ENCODE peak calls at places on chromosomes 12 and 14, in ten cellular contexts. One of them, this sample, is unnamed.

GRCh38 chr12:57416039-57416996 is 14.5 kb downstream of the R3HDM2 start:
- DNase-seq in CD8-positive, alpha-beta T cell: no peak
- DNase-seq in GM10248: no peak
- DNase-seq in SK-N-SH: no peak
- DNase-seq in fibroblast of villous mesenchyme: peak
- DNase-seq in A673: no peak
- DNase-seq in spleen: no peak
- DNase-seq in left ventricle myocardium inferior: no peak
- DNase-seq in choroid plexus epithelial cell: peak
- DNase-seq in sigmoid colon: no peak
- DNase-seq in this sample: no peak

GRCh38 chr12:66119870-66120241 is 10.7 kb downstream of the LLPH start:
- DNase-seq in spleen: no peak
- DNase-seq in sigmoid colon: no peak
- DNase-seq in SK-N-SH: no peak
- DNase-seq in left ventricle myocardium inferior: no peak
- DNase-seq in CD8-positive, alpha-beta T cell: no peak
- DNase-seq in fibroblast of villous mesenchyme: no peak
- DNase-seq in GM10248: no peak
- DNase-seq in A673: no peak
- DNase-seq in choroid plexus epithelial cell: no peak
- DNase-seq in this sample: no peak

GRCh38 chr12:89280833-89281533 is 71.3 kb downstream of the DUSP6 start:
- DNase-seq in SK-N-SH: no peak
- DNase-seq in fibroblast of villous mesenchyme: peak
- DNase-seq in left ventricle myocardium inferior: peak
- DNase-seq in GM10248: no peak
- DNase-seq in spleen: no peak
- DNase-seq in CD8-positive, alpha-beta T cell: no peak
- DNase-seq in choroid plexus epithelial cell: peak
- DNase-seq in sigmoid colon: no peak
- DNase-seq in A673: peak
- DNase-seq in this sample: no peak

GRCh38 chr12:62581288-62582064 is 114.8 kb downstream of the MON2 start:
- DNase-seq in GM10248: peak
- DNase-seq in sigmoid colon: no peak
- DNase-seq in choroid plexus epithelial cell: peak
- DNase-seq in fibroblast of villous mesenchyme: peak
- DNase-seq in CD8-positive, alpha-beta T cell: no peak
- DNase-seq in spleen: no peak
- DNase-seq in A673: peak
- DNase-seq in left ventricle myocardium inferior: peak
- DNase-seq in SK-N-SH: peak
- DNase-seq in this sample: no peak

GRCh38 chr12:38157274-38157932 is 159.2 kb upstream of the ALG10B start:
- DNase-seq in GM10248: no peak
- DNase-seq in sigmoid colon: no peak
- DNase-seq in spleen: peak
- DNase-seq in SK-N-SH: no peak
- DNase-seq in left ventricle myocardium inferior: no peak
- DNase-seq in A673: no peak
- DNase-seq in fibroblast of villous mesenchyme: no peak
- DNase-seq in CD8-positive, alpha-beta T cell: no peak
- DNase-seq in choroid plexus epithelial cell: no peak
- DNase-seq in this sample: peak

GRCh38 chr12:9856154-9856553 is 13.0 kb downstream of the CLEC2B start:
- DNase-seq in GM10248: no peak
- DNase-seq in CD8-positive, alpha-beta T cell: no peak
- DNase-seq in fibroblast of villous mesenchyme: no peak
- DNase-seq in spleen: no peak
- DNase-seq in sigmoid colon: no peak
- DNase-seq in left ventricle myocardium inferior: no peak
- DNase-seq in SK-N-SH: no peak
- DNase-seq in choroid plexus epithelial cell: no peak
- DNase-seq in A673: no peak
- DNase-seq in this sample: no peak

GRCh38 chr12:21940972-21941521 is at the start of gene ABCC9:
- DNase-seq in spleen: peak
- DNase-seq in sigmoid colon: peak
- DNase-seq in GM10248: peak
- DNase-seq in choroid plexus epithelial cell: peak
- DNase-seq in CD8-positive, alpha-beta T cell: peak
- DNase-seq in A673: peak
- DNase-seq in fibroblast of villous mesenchyme: peak
- DNase-seq in SK-N-SH: peak
- DNase-seq in left ventricle myocardium inferior: peak
- DNase-seq in this sample: no peak

GRCh38 chr14:84340938-84341337 is 1189.0 kb upstream of the FLRT2 start:
- DNase-seq in GM10248: no peak
- DNase-seq in left ventricle myocardium inferior: no peak
- DNase-seq in CD8-positive, alpha-beta T cell: no peak
- DNase-seq in A673: peak
- DNase-seq in choroid plexus epithelial cell: no peak
- DNase-seq in spleen: no peak
- DNase-seq in SK-N-SH: no peak
- DNase-seq in fibroblast of villous mesenchyme: peak
- DNase-seq in sigmoid colon: no peak
- DNase-seq in this sample: no peak

GRCh38 chr12:62977419-62977818 is 42.5 kb upstream of the PPM1H start:
- DNase-seq in sigmoid colon: no peak
- DNase-seq in choroid plexus epithelial cell: peak
- DNase-seq in CD8-positive, alpha-beta T cell: no peak
- DNase-seq in GM10248: no peak
- DNase-seq in left ventricle myocardium inferior: no peak
- DNase-seq in A673: peak
- DNase-seq in fibroblast of villous mesenchyme: no peak
- DNase-seq in SK-N-SH: no peak
- DNase-seq in spleen: no peak
- DNase-seq in this sample: no peak

GRCh38 chr12:120010661-120011230 is 21.7 kb downstream of the BICDL1 start:
- DNase-seq in sigmoid colon: no peak
- DNase-seq in choroid plexus epithelial cell: no peak
- DNase-seq in CD8-positive, alpha-beta T cell: peak
- DNase-seq in GM10248: no peak
- DNase-seq in fibroblast of villous mesenchyme: no peak
- DNase-seq in left ventricle myocardium inferior: no peak
- DNase-seq in A673: no peak
- DNase-seq in SK-N-SH: no peak
- DNase-seq in spleen: no peak
- DNase-seq in this sample: no peak

GRCh38 chr12:86264451-86265328 is 8.5 kb upstream of the MGAT4C start:
- DNase-seq in GM10248: no peak
- DNase-seq in choroid plexus epithelial cell: no peak
- DNase-seq in CD8-positive, alpha-beta T cell: peak
- DNase-seq in left ventricle myocardium inferior: peak
- DNase-seq in spleen: peak
- DNase-seq in sigmoid colon: peak
- DNase-seq in A673: no peak
- DNase-seq in fibroblast of villous mesenchyme: no peak
- DNase-seq in SK-N-SH: peak
- DNase-seq in this sample: peak

GRCh38 chr12:46300906-46301305 is 32.1 kb upstream of the SLC38A1 start:
- DNase-seq in left ventricle myocardium inferior: peak
- DNase-seq in sigmoid colon: no peak
- DNase-seq in SK-N-SH: no peak
- DNase-seq in choroid plexus epithelial cell: peak
- DNase-seq in GM10248: no peak
- DNase-seq in spleen: no peak
- DNase-seq in CD8-positive, alpha-beta T cell: no peak
- DNase-seq in A673: peak
- DNase-seq in fibroblast of villous mesenchyme: peak
- DNase-seq in this sample: no peak

GRCh38 chr12:54443446-54443845 is 24.4 kb upstream of the ITGA5 start:
- DNase-seq in fibroblast of villous mesenchyme: no peak
- DNase-seq in A673: no peak
- DNase-seq in GM10248: no peak
- DNase-seq in sigmoid colon: no peak
- DNase-seq in SK-N-SH: no peak
- DNase-seq in spleen: no peak
- DNase-seq in choroid plexus epithelial cell: no peak
- DNase-seq in left ventricle myocardium inferior: no peak
- DNase-seq in CD8-positive, alpha-beta T cell: no peak
- DNase-seq in this sample: no peak

GRCh38 chr12:6627598-6627997 is 8.2 kb downstream of the LPAR5 start:
- DNase-seq in spleen: no peak
- DNase-seq in fibroblast of villous mesenchyme: no peak
- DNase-seq in A673: no peak
- DNase-seq in SK-N-SH: no peak
- DNase-seq in CD8-positive, alpha-beta T cell: peak
- DNase-seq in left ventricle myocardium inferior: no peak
- DNase-seq in sigmoid colon: no peak
- DNase-seq in choroid plexus epithelial cell: no peak
- DNase-seq in GM10248: no peak
- DNase-seq in this sample: no peak

GRCh38 chr14:54490448-54490805 is 1.6 kb upstream of the GMFB start:
- DNase-seq in CD8-positive, alpha-beta T cell: no peak
- DNase-seq in spleen: no peak
- DNase-seq in sigmoid colon: no peak
- DNase-seq in choroid plexus epithelial cell: no peak
- DNase-seq in left ventricle myocardium inferior: no peak
- DNase-seq in fibroblast of villous mesenchyme: no peak
- DNase-seq in A673: peak
- DNase-seq in SK-N-SH: no peak
- DNase-seq in GM10248: no peak
- DNase-seq in this sample: no peak

GRCh38 chr12:57085999-57086950 is 2.6 kb upstream of the NAB2 start:
- DNase-seq in choroid plexus epithelial cell: peak
- DNase-seq in fibroblast of villous mesenchyme: peak
- DNase-seq in SK-N-SH: peak
- DNase-seq in CD8-positive, alpha-beta T cell: peak
- DNase-seq in GM10248: peak
- DNase-seq in A673: peak
- DNase-seq in sigmoid colon: peak
- DNase-seq in left ventricle myocardium inferior: peak
- DNase-seq in spleen: peak
- DNase-seq in this sample: no peak

DNA sequence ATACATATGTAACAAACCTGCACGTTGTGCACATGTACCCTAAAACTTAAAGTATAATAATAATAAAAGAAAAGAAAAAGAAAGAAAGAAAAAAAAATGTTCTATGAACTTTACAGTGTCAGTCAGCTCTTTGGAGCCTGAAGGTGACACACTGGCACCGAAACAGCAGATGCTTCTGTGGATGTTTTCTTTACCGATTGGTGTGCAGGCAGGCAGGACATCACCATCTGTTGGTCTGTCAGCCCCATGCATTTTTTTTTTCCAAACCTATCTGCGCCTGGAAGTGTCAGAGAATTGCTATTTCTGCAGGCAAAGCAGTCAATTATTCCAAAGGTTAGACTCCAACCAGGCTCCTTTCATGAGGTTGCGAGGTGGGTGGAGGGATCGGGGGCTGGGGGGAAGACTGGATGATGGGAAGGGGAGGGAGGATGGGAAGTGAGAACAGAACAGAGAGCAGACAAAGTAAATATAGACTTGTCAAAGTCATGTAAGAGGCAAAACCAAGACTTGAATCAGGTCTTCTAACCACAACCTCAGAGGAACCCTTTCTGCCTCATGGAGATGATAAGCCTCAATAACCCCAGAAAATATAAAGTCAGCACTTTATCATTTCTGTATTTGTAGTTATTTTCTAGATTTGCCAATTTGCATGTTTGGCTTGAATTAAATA is 117.7 kb downstream of the OTOGL start:
- DNase-seq in SK-N-SH: no peak
- DNase-seq in left ventricle myocardium inferior: no peak
- DNase-seq in choroid plexus epithelial cell: no peak
- DNase-seq in A673: no peak
- DNase-seq in CD8-positive, alpha-beta T cell: no peak
- DNase-seq in fibroblast of villous mesenchyme: no peak
- DNase-seq in GM10248: no peak
- DNase-seq in sigmoid colon: no peak
- DNase-seq in spleen: no peak
- DNase-seq in this sample: no peak
- TF ChIP-seq CTCF in SK-N-SH: no peak
- TF ChIP-seq CTCF in left ventricle myocardium inferior: no peak
- TF ChIP-seq CTCF in choroid plexus epithelial cell: no peak
- TF ChIP-seq CTCF in A673: no peak
- TF ChIP-seq CTCF in CD8-positive, alpha-beta T cell: no peak
- TF ChIP-seq CTCF in fibroblast of villous mesenchyme: no peak
- TF ChIP-seq CTCF in GM10248: no peak
- TF ChIP-seq CTCF in sigmoid colon: no peak
- TF ChIP-seq CTCF in spleen: no peak
- TF ChIP-seq CTCF in this sample: no peak

GRCh38 chr14:78933948-78934524 is 763.9 kb downstream of the NRXN3 start:
- DNase-seq in A673: peak
- DNase-seq in GM10248: peak
- DNase-seq in spleen: no peak
- DNase-seq in left ventricle myocardium inferior: no peak
- DNase-seq in choroid plexus epithelial cell: peak
- DNase-seq in fibroblast of villous mesenchyme: peak
- DNase-seq in CD8-positive, alpha-beta T cell: no peak
- DNase-seq in SK-N-SH: peak
- DNase-seq in sigmoid colon: no peak
- DNase-seq in this sample: no peak
- TF ChIP-seq CTCF in A673: peak
- TF ChIP-seq CTCF in GM10248: peak
- TF ChIP-seq CTCF in spleen: peak
- TF ChIP-seq CTCF in left ventricle myocardium inferior: peak
- TF ChIP-seq CTCF in choroid plexus epithelial cell: peak
- TF ChIP-seq CTCF in fibroblast of villous mesenchyme: peak
- TF ChIP-seq CTCF in CD8-positive, alpha-beta T cell: no peak
- TF ChIP-seq CTCF in SK-N-SH: peak
- TF ChIP-seq CTCF in sigmoid colon: peak
- TF ChIP-seq CTCF in this sample: peak

DNA sequence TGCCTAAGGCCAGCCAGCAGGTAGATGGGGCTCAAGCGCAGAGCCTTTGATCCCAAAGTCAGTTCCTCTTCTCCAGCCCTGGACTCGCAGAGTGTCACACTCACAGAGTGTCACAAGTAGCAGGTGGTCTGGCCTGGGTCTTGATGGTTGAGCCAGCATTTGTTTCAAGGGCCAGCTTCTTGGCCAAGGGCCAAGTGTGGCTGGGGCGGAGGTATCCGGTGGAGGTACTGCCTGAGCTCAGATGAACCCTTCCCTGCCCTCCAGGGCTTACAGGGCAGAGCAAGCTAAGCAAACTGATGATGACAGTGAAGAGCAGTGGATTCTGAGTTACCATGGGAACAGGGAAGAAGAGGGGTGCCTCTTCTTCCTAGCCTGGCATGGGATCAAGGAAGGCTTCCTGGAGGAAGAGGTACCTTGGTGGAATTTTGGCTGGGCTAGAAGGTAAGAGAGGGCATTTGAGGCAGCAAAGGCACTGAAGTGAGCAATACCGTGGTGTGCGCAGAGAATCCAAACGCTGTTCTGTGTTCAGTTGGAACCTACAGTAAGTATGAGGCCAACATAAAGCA is 35.7 kb downstream of the MVK start:
- DNase-seq in left ventricle myocardium inferior: no peak
- DNase-seq in SK-N-SH: no peak
- DNase-seq in A673: no peak
- DNase-seq in sigmoid colon: no peak
- DNase-seq in spleen: no peak
- DNase-seq in CD8-positive, alpha-beta T cell: no peak
- DNase-seq in fibroblast of villous mesenchyme: no peak
- DNase-seq in GM10248: no peak
- DNase-seq in choroid plexus epithelial cell: no peak
- DNase-seq in this sample: no peak
- TF ChIP-seq CTCF in left ventricle myocardium inferior: no peak
- TF ChIP-seq CTCF in SK-N-SH: no peak
- TF ChIP-seq CTCF in A673: no peak
- TF ChIP-seq CTCF in sigmoid colon: no peak
- TF ChIP-seq CTCF in spleen: no peak
- TF ChIP-seq CTCF in CD8-positive, alpha-beta T cell: no peak
- TF ChIP-seq CTCF in fibroblast of villous mesenchyme: no peak
- TF ChIP-seq CTCF in GM10248: no peak
- TF ChIP-seq CTCF in choroid plexus epithelial cell: no peak
- TF ChIP-seq CTCF in this sample: no peak

GRCh38 chr12:123761841-123762714 is at the start of gene DNAH10:
- DNase-seq in sigmoid colon: peak
- DNase-seq in choroid plexus epithelial cell: peak
- DNase-seq in GM10248: peak
- DNase-seq in SK-N-SH: no peak
- DNase-seq in fibroblast of villous mesenchyme: peak
- DNase-seq in A673: peak
- DNase-seq in spleen: peak
- DNase-seq in CD8-positive, alpha-beta T cell: peak
- DNase-seq in left ventricle myocardium inferior: no peak
- DNase-seq in this sample: no peak
- TF ChIP-seq CTCF in sigmoid colon: no peak
- TF ChIP-seq CTCF in choroid plexus epithelial cell: peak
- TF ChIP-seq CTCF in GM10248: peak
- TF ChIP-seq CTCF in SK-N-SH: no peak
- TF ChIP-seq CTCF in fibroblast of villous mesenchyme: peak
- TF ChIP-seq CTCF in A673: peak
- TF ChIP-seq CTCF in spleen: peak
- TF ChIP-seq CTCF in CD8-positive, alpha-beta T cell: no peak
- TF ChIP-seq CTCF in left ventricle myocardium inferior: no peak
- TF ChIP-seq CTCF in this sample: peak